ENCODE peak calls at places on chromosomes 1 and 21, in ten cellular contexts. U is IMR-90; E is activated CD4-positive, alpha-beta T cell treated with anti-CD3 and anti-CD28 coated beads, Interleukin-2, amount 10 ng/mL, durations not matched to agents 7 days and 5 days; S is stimulated activated naive CD4-positive, alpha-beta T cell treated with Interleukin-2 at 50 U/mL for 16 hours; C is dorsolateral prefrontal cortex; A is myocyte; W is stimulated activated CD4-positive, alpha-beta T cell treated with anti-CD3 and anti-CD28 coated beads, TNF-alpha, amount 100 ng/mL, for 4 hours; F is uterus; N is fibroblast of the aortic adventitia; V is Caco-2. O is an unnamed sample.

GRCh38 chr1:177922209-177922608 is 47.6 kb downstream of the SEC16B start:
- DNase-seq in U (no peak), E (no peak), S (no peak), C (no peak), A (no peak), W (no peak), F (no peak), N (no peak), V (no peak), O (no peak)

GRCh38 chr21:15164678-15165303 is 100.0 kb upstream of the NRIP1 start:
- DNase-seq in U (no peak), E (no peak), S (no peak), C (no peak), A (peak), W (no peak), F (no peak), N (no peak), V (no peak), O (no peak)

GRCh38 chr1:228022571-228023293 is 15.9 kb downstream of the WNT3A start:
- DNase-seq in U (no peak), E (no peak), S (no peak), C (peak), A (no peak), W (no peak), F (no peak), N (no peak), V (peak), O (no peak)

GRCh38 chr1:152049291-152050073 is 12.7 kb upstream of the S100A11 start:
- DNase-seq in U (peak), E (no peak), S (no peak), C (no peak), A (no peak), W (no peak), F (no peak), N (peak), V (no peak), O (no peak)

GRCh38 chr1:192167941-192168685 is 9.9 kb downstream of the RGS18 start:
- DNase-seq in U (peak), E (no peak), S (no peak), C (peak), A (peak), W (no peak), F (no peak), N (peak), V (no peak), O (no peak)

GRCh38 chr21:16870116-16870515 is 642.7 kb upstream of the CXADR start:
- DNase-seq in U (peak), E (no peak), S (no peak), C (no peak), A (no peak), W (no peak), F (no peak), N (peak), V (no peak), O (no peak)

GRCh38 chr1:206521002-206521585 is 13.8 kb downstream of the RASSF5 start:
- DNase-seq in U (no peak), E (no peak), S (no peak), C (no peak), A (no peak), W (no peak), F (no peak), N (no peak), V (peak), O (no peak)

GRCh38 chr1:192811594-192812239 is 2.9 kb downstream of the RGS2 start:
- DNase-seq in U (peak), E (no peak), S (no peak), C (no peak), A (no peak), W (no peak), F (no peak), N (no peak), V (no peak), O (no peak)

GRCh38 chr1:200154069-200154767 is 126.7 kb downstream of the NR5A2 start:
- DNase-seq in U (peak), E (peak), S (peak), C (no peak), A (no peak), W (peak), F (no peak), N (no peak), V (no peak), O (peak)

GRCh38 chr1:202967684-202968281 is 726 bp upstream of the CYB5R1 start:
- DNase-seq in U (no peak), E (peak), S (no peak), C (no peak), A (no peak), W (no peak), F (no peak), N (no peak), V (no peak), O (peak)

GRCh38 chr1:153553691-153554608 is 4.9 kb upstream of the S100A3 start:
- DNase-seq in U (no peak), E (no peak), S (no peak), C (no peak), A (peak), W (no peak), F (no peak), N (peak), V (no peak), O (no peak)

GRCh38 chr1:213993929-213994328 is 6.2 kb downstream of the PROX1 start:
- DNase-seq in U (no peak), E (no peak), S (no peak), C (no peak), A (no peak), W (no peak), F (no peak), N (no peak), V (no peak), O (no peak)

GRCh38 chr1:44571712-44572571 is 102.3 kb downstream of the TMEM53 start:
- DNase-seq in U (no peak), E (peak), S (peak), C (no peak), A (peak), W (no peak), F (no peak), N (no peak), V (no peak), O (no peak)

GRCh38 chr21:45845790-45846130 is 135.8 kb upstream of the COL6A1 start:
- DNase-seq in U (no peak), E (no peak), S (no peak), C (no peak), A (no peak), W (no peak), F (no peak), N (no peak), V (no peak), O (no peak)

GRCh38 chr1:31302749-31303441 is 6.1 kb downstream of the ZCCHC17 start:
- DNase-seq in U (peak), E (no peak), S (no peak), C (no peak), A (no peak), W (no peak), F (no peak), N (peak), V (no peak), O (no peak)

GRCh38 chr1:68207129-68207689 is 25.1 kb downstream of the WLS start:
- DNase-seq in U (peak), E (no peak), S (no peak), C (no peak), A (peak), W (no peak), F (no peak), N (peak), V (no peak), O (no peak)

GRCh38 chr1:14809186-14809981 is 210.9 kb downstream of the KAZN start:
- DNase-seq in U (no peak), E (no peak), S (no peak), C (no peak), A (no peak), W (no peak), F (no peak), N (no peak), V (no peak), O (no peak)

GRCh38 chr21:41832230-41833137 is 46.7 kb downstream of the PRDM15 start:
- DNase-seq in U (no peak), E (no peak), S (no peak), C (no peak), A (no peak), W (no peak), F (no peak), N (no peak), V (no peak), O (no peak)

GRCh38 chr1:234654002-234654733 is 44.2 kb upstream of the IRF2BP2 start:
- DNase-seq in U (no peak), E (no peak), S (no peak), C (no peak), A (no peak), W (no peak), F (no peak), N (no peak), V (no peak), O (no peak)

GRCh38 chr1:44924835-44925464 is 61.4 kb downstream of the EIF2B3 start:
- DNase-seq in U (peak), E (peak), S (no peak), C (no peak), A (peak), W (no peak), F (no peak), N (peak), V (no peak), O (no peak)

GRCh38 chr21:34335316-34335715 is 28.5 kb upstream of the KCNE2 start:
- DNase-seq in U (no peak), E (no peak), S (no peak), C (no peak), A (no peak), W (no peak), F (no peak), N (peak), V (no peak), O (no peak)

GRCh38 chr1:233240839-233241682 is 54.5 kb downstream of the PCNX2 start:
- DNase-seq in U (peak), E (peak), S (no peak), C (peak), A (peak), W (no peak), F (peak), N (peak), V (peak), O (no peak)

GRCh38 chr1:226867461-226868054 is 2.9 kb upstream of the PSEN2 start:
- DNase-seq in U (no peak), E (no peak), S (no peak), C (no peak), A (no peak), W (no peak), F (no peak), N (no peak), V (no peak), O (no peak)

GRCh38 chr21:44854391-44854663 is 19.2 kb downstream of the PTTG1IP start:
- DNase-seq in U (no peak), E (peak), S (no peak), C (no peak), A (no peak), W (no peak), F (no peak), N (no peak), V (no peak), O (no peak)

GRCh38 chr1:230073371-230074035 is 6.5 kb downstream of the GALNT2 start:
- DNase-seq in U (peak), E (no peak), S (no peak), C (no peak), A (peak), W (no peak), F (no peak), N (no peak), V (no peak), O (no peak)

GRCh38 chr1:46437723-46438122 is 43.6 kb downstream of the FAAH start:
- DNase-seq in U (no peak), E (no peak), S (no peak), C (no peak), A (no peak), W (no peak), F (no peak), N (no peak), V (no peak), O (no peak)

GRCh38 chr21:29725025-29725736 is 214.6 kb downstream of the GRIK1 start:
- DNase-seq in U (no peak), E (no peak), S (no peak), C (no peak), A (no peak), W (no peak), F (no peak), N (no peak), V (no peak), O (no peak)

GRCh38 chr21:42039911-42040351 is 29.8 kb upstream of the ZBTB21 start:
- DNase-seq in U (peak), E (no peak), S (no peak), C (no peak), A (peak), W (no peak), F (peak), N (peak), V (no peak), O (no peak)